ENCODE peak calls at places on chromosomes 3 and 15, in seven cellular contexts. One of them, this sample, is unnamed.

GRCh38 chr15:42547926-42548257 is 701 bp downstream of the LRRC57 start:
- DNase-seq in heart left ventricle: no peak
- DNase-seq in HTR-8/SVneo: peak
- DNase-seq in stimulated activated CD4-positive, alpha-beta T cell treated with anti-CD3 and anti-CD28 coated beads, Interleukin-15, amount 100 ng/mL, for 24 hours: no peak
- DNase-seq in Right ventricle myocardium superior: no peak
- DNase-seq in H4: no peak
- DNase-seq in T1000: no peak
- DNase-seq in this sample: no peak

GRCh38 chr3:33989229-33989628 is 190.8 kb downstream of the PDCD6IP start:
- DNase-seq in HTR-8/SVneo: no peak
- DNase-seq in T1000: no peak
- DNase-seq in stimulated activated CD4-positive, alpha-beta T cell treated with anti-CD3 and anti-CD28 coated beads, Interleukin-15, amount 100 ng/mL, for 24 hours: no peak
- DNase-seq in H4: no peak
- DNase-seq in heart left ventricle: peak
- DNase-seq in Right ventricle myocardium superior: no peak
- DNase-seq in this sample: no peak

GRCh38 chr3:196141052-196141865 is 59.4 kb upstream of the TFRC start:
- DNase-seq in Right ventricle myocardium superior: no peak
- DNase-seq in stimulated activated CD4-positive, alpha-beta T cell treated with anti-CD3 and anti-CD28 coated beads, Interleukin-15, amount 100 ng/mL, for 24 hours: no peak
- DNase-seq in HTR-8/SVneo: no peak
- DNase-seq in T1000: no peak
- DNase-seq in heart left ventricle: no peak
- DNase-seq in H4: no peak
- DNase-seq in this sample: no peak

GRCh38 chr15:49199666-49200065 is 29.6 kb downstream of the GALK2 start:
- DNase-seq in stimulated activated CD4-positive, alpha-beta T cell treated with anti-CD3 and anti-CD28 coated beads, Interleukin-15, amount 100 ng/mL, for 24 hours: no peak
- DNase-seq in HTR-8/SVneo: no peak
- DNase-seq in H4: no peak
- DNase-seq in heart left ventricle: no peak
- DNase-seq in Right ventricle myocardium superior: no peak
- DNase-seq in T1000: no peak
- DNase-seq in this sample: no peak

GRCh38 chr3:51967384-51968174 is at the start of gene PCBP4:
- DNase-seq in Right ventricle myocardium superior: peak
- DNase-seq in H4: no peak
- DNase-seq in stimulated activated CD4-positive, alpha-beta T cell treated with anti-CD3 and anti-CD28 coated beads, Interleukin-15, amount 100 ng/mL, for 24 hours: peak
- DNase-seq in HTR-8/SVneo: peak
- DNase-seq in T1000: no peak
- DNase-seq in heart left ventricle: peak
- DNase-seq in this sample: peak

GRCh38 chr3:106140471-106140870 is 271.7 kb upstream of the CBLB start:
- DNase-seq in H4: no peak
- DNase-seq in heart left ventricle: no peak
- DNase-seq in Right ventricle myocardium superior: no peak
- DNase-seq in stimulated activated CD4-positive, alpha-beta T cell treated with anti-CD3 and anti-CD28 coated beads, Interleukin-15, amount 100 ng/mL, for 24 hours: no peak
- DNase-seq in HTR-8/SVneo: no peak
- DNase-seq in T1000: no peak
- DNase-seq in this sample: no peak

GRCh38 chr3:46566040-46566631 is at the start of gene LRRC2:
- DNase-seq in HTR-8/SVneo: peak
- DNase-seq in Right ventricle myocardium superior: peak
- DNase-seq in H4: no peak
- DNase-seq in stimulated activated CD4-positive, alpha-beta T cell treated with anti-CD3 and anti-CD28 coated beads, Interleukin-15, amount 100 ng/mL, for 24 hours: peak
- DNase-seq in T1000: no peak
- DNase-seq in heart left ventricle: peak
- DNase-seq in this sample: peak

GRCh38 chr3:34260266-34260990 is 462.0 kb downstream of the PDCD6IP start:
- DNase-seq in Right ventricle myocardium superior: peak
- DNase-seq in H4: no peak
- DNase-seq in T1000: peak
- DNase-seq in heart left ventricle: no peak
- DNase-seq in HTR-8/SVneo: peak
- DNase-seq in stimulated activated CD4-positive, alpha-beta T cell treated with anti-CD3 and anti-CD28 coated beads, Interleukin-15, amount 100 ng/mL, for 24 hours: peak
- DNase-seq in this sample: no peak

GRCh38 chr15:39124155-39124924 is 456.5 kb upstream of the THBS1 start:
- DNase-seq in Right ventricle myocardium superior: no peak
- DNase-seq in heart left ventricle: no peak
- DNase-seq in HTR-8/SVneo: no peak
- DNase-seq in stimulated activated CD4-positive, alpha-beta T cell treated with anti-CD3 and anti-CD28 coated beads, Interleukin-15, amount 100 ng/mL, for 24 hours: no peak
- DNase-seq in T1000: no peak
- DNase-seq in H4: no peak
- DNase-seq in this sample: no peak